ENCODE peak calls at places on chromosomes 2 and 18, in eight cellular contexts. S, N, C, Z, B, X, U and A are unnamed samples.
A peak's percentile ranks its signal among the peaks of the same experiment; 100 is the strongest.

GRCh38 chr2:88764850-88765153 is 73.3 kb downstream of the RPIA start:
- DNase-seq in S (no peak), N (no peak), C (no peak), Z (no peak), B (no peak), X (no peak), U (no peak), A (no peak)

GRCh38 chr2:38159621-38160020 is 83.7 kb upstream of the CYP1B1 start:
- DNase-seq in S (no peak), N (no peak), C (no peak), Z (peak; percentile 55), B (no peak), X (peak; percentile 43), U (no peak), A (no peak)

GRCh38 chr18:11074879-11075278 is 74.5 kb downstream of the PIEZO2 start:
- DNase-seq in S (no peak), N (no peak), C (no peak), Z (no peak), B (no peak), X (peak; percentile 24), U (no peak), A (no peak)

GRCh38 chr2:170264865-170265264 is 86.9 kb downstream of the MYO3B start:
- DNase-seq in S (no peak), N (no peak), C (no peak), Z (no peak), B (no peak), X (no peak), U (no peak), A (no peak)

GRCh38 chr2:57842531-57842930 is 204.1 kb upstream of the VRK2 start:
- DNase-seq in S (no peak), N (no peak), C (no peak), Z (no peak), B (no peak), X (peak; percentile 35), U (no peak), A (no peak)

GRCh38 chr2:71668326-71669057 is 215.1 kb downstream of the DYSF start:
- DNase-seq in S (no peak), N (no peak), C (peak; percentile 0), Z (no peak), B (no peak), X (no peak), U (no peak), A (no peak)

GRCh38 chr2:99643824-99644787 is 154.3 kb upstream of the REV1 start:
- DNase-seq in S (no peak), N (no peak), C (no peak), Z (no peak), B (no peak), X (peak; percentile 74), U (peak; percentile 51), A (peak; percentile 66)

GRCh38 chr2:3626817-3627499 is 31.0 kb upstream of the ALLC start:
- DNase-seq in S (no peak), N (no peak), C (no peak), Z (no peak), B (no peak), X (no peak), U (no peak), A (no peak)

GRCh38 chr18:37484893-37485834 is 80.4 kb downstream of the CELF4 start:
- DNase-seq in S (no peak), N (peak; percentile 70), C (peak; percentile 42), Z (no peak), B (no peak), X (peak; percentile 4), U (peak; percentile 20), A (no peak)

GRCh38 chr2:114049826-114050225 is 159.9 kb downstream of the ACTR3 start:
- DNase-seq in S (no peak), N (no peak), C (no peak), Z (no peak), B (no peak), X (no peak), U (no peak), A (no peak)

GRCh38 chr2:88129313-88129959 is 1.6 kb upstream of the FABP1 start:
- DNase-seq in S (no peak), N (no peak), C (no peak), Z (no peak), B (no peak), X (no peak), U (no peak), A (no peak)

GRCh38 chr18:12361770-12362378 is 15.2 kb downstream of the AFG3L2 start:
- DNase-seq in S (no peak), N (peak; percentile 63), C (no peak), Z (no peak), B (no peak), X (no peak), U (peak; percentile 55), A (peak; percentile 34)

GRCh38 chr2:11899264-11899818 is 152.9 kb downstream of the LPIN1 start:
- DNase-seq in S (no peak), N (no peak), C (no peak), Z (no peak), B (no peak), X (peak; percentile 65), U (peak; percentile 86), A (no peak)

GRCh38 chr2:175726213-175726612 is 275.9 kb downstream of the LNPK start:
- DNase-seq in S (no peak), N (no peak), C (no peak), Z (no peak), B (no peak), X (peak; percentile 79), U (peak; percentile 41), A (no peak)

GRCh38 chr2:23533014-23533730 is 148.2 kb downstream of the KLHL29 start:
- DNase-seq in S (no peak), N (no peak), C (no peak), Z (no peak), B (no peak), X (no peak), U (no peak), A (no peak)

GRCh38 chr2:152566728-152567069 is 150.6 kb downstream of the PRPF40A start:
- DNase-seq in S (no peak), N (no peak), C (no peak), Z (peak; percentile 68), B (no peak), X (no peak), U (peak; percentile 69), A (no peak)

GRCh38 chr18:23703987-23704384 is 14.7 kb downstream of the LAMA3 start:
- DNase-seq in S (no peak), N (no peak), C (no peak), Z (no peak), B (no peak), X (no peak), U (no peak), A (no peak)

GRCh38 chr2:148596033-148596432 is 48.5 kb upstream of the EPC2 start:
- DNase-seq in S (no peak), N (no peak), C (no peak), Z (no peak), B (no peak), X (no peak), U (no peak), A (no peak)

GRCh38 chr2:234951386-234952269 is at the start of gene SH3BP4:
- DNase-seq in S (peak; percentile 32), N (peak; percentile 91), C (peak; percentile 72), Z (peak; percentile 70), B (no peak), X (peak; percentile 81), U (peak; percentile 74), A (peak; percentile 49)

GRCh38 chr2:238925281-238925680 is 77.4 kb downstream of the TWIST2 start:
- DNase-seq in S (no peak), N (no peak), C (no peak), Z (no peak), B (no peak), X (no peak), U (no peak), A (no peak)

GRCh38 chr2:46299365-46300263 is 2.4 kb downstream of the EPAS1 start:
- DNase-seq in S (no peak), N (peak; percentile 57), C (no peak), Z (no peak), B (no peak), X (peak; percentile 80), U (peak; percentile 81), A (no peak)

GRCh38 chr18:67957684-67958083 is 441.2 kb upstream of the DSEL start:
- DNase-seq in S (no peak), N (no peak), C (no peak), Z (no peak), B (no peak), X (no peak), U (no peak), A (no peak)

GRCh38 chr2:224968051-224968450 is 74.2 kb downstream of the DOCK10 start:
- DNase-seq in S (no peak), N (no peak), C (no peak), Z (no peak), B (no peak), X (no peak), U (no peak), A (no peak)

GRCh38 chr2:230974096-230974913 is 21.6 kb upstream of the SPATA3 start:
- DNase-seq in S (peak; percentile 77), N (no peak), C (no peak), Z (no peak), B (peak; percentile 72), X (peak; percentile 52), U (peak; percentile 91), A (no peak)

GRCh38 chr2:120852200-120852815 is 116.6 kb downstream of the GLI2 start:
- DNase-seq in S (no peak), N (no peak), C (no peak), Z (no peak), B (no peak), X (no peak), U (no peak), A (no peak)

GRCh38 chr2:20599001-20599600 is 51.8 kb downstream of the HS1BP3 start:
- DNase-seq in S (no peak), N (no peak), C (no peak), Z (peak; percentile 81), B (no peak), X (no peak), U (no peak), A (no peak)

GRCh38 chr2:236955675-236956618 is 129.7 kb upstream of the COPS8 start:
- DNase-seq in S (peak; percentile 34), N (no peak), C (no peak), Z (no peak), B (peak; percentile 27), X (no peak), U (no peak), A (no peak)

GRCh38 chr2:66432801-66433694 is 1.9 kb upstream of the MEIS1 start:
- DNase-seq in S (peak; percentile 21), N (peak; percentile 97), C (peak; percentile 84), Z (peak; percentile 93), B (no peak), X (peak; percentile 98), U (peak; percentile 98), A (peak; percentile 96)

GRCh38 chr2:42147641-42148274 is 21.4 kb upstream of the EML4 start:
- DNase-seq in S (no peak), N (no peak), C (no peak), Z (no peak), B (no peak), X (peak; percentile 68), U (peak; percentile 71), A (no peak)